ENCODE peak calls at places on chromosomes 13 and 19, in four cellular contexts. A is kidney; T is activated CD4-positive, alpha-beta T cell treated with anti-CD3 and anti-CD28 coated beads for 1 hour; Y is head of caudate nucleus. X is an unnamed sample.
A peak's percentile ranks its signal among the peaks of the same experiment; 100 is the strongest.

GRCh38 chr19:1295169-1296012 is 9.7 kb downstream of the EFNA2 start:
- DNase-seq in A (peak; percentile 76), T (no peak), Y (no peak), X (no peak)

GRCh38 chr13:32126298-32126697 is 94.7 kb downstream of the FRY start:
- DNase-seq in A (no peak), T (no peak), Y (no peak), X (no peak)

GRCh38 chr19:16527971-16528521 is 14.2 kb downstream of the CHERP start:
- DNase-seq in A (no peak), T (peak; percentile 20), Y (no peak), X (no peak)

GRCh38 chr13:19061278-19061677 is 120.3 kb downstream of the TUBA3C start:
- DNase-seq in A (no peak), T (no peak), Y (no peak), X (no peak)

GRCh38 chr13:29808264-29808663 is 42.2 kb downstream of the UBL3 start:
- DNase-seq in A (no peak), T (no peak), Y (no peak), X (no peak)

GRCh38 chr19:48627211-48627864 is 8.0 kb downstream of the SPHK2 start:
- DNase-seq in A (peak; percentile 79), T (no peak), Y (no peak), X (no peak)

GRCh38 chr13:109708014-109708617 is 78.3 kb downstream of the IRS2 start:
- DNase-seq in A (no peak), T (no peak), Y (no peak), X (no peak)

GRCh38 chr19:49488046-49488862 is 846 bp downstream of the RPL13A start:
- DNase-seq in A (no peak), T (no peak), Y (no peak), X (no peak)

GRCh38 chr19:31301306-31301980 is 47.8 kb downstream of the TSHZ3 start:
- DNase-seq in A (no peak), T (no peak), Y (no peak), X (no peak)

GRCh38 chr19:37855098-37855497 is 51.3 kb downstream of the WDR87 start:
- DNase-seq in A (peak; percentile 72), T (no peak), Y (peak; percentile 49), X (no peak)

GRCh38 chr19:7199613-7200533 is 94.3 kb downstream of the INSR start:
- DNase-seq in A (no peak), T (no peak), Y (no peak), X (no peak)

GRCh38 chr13:99658266-99658991 is 157.2 kb downstream of the TM9SF2 start:
- DNase-seq in A (peak; percentile 85), T (peak; percentile 18), Y (peak; percentile 44), X (no peak)

GRCh38 chr19:6417713-6418561 is 6.7 kb downstream of the KHSRP start:
- DNase-seq in A (no peak), T (no peak), Y (peak; percentile 52), X (no peak)

X was measured in chondrocyte.